ENCODE peak calls at places on chromosomes 16 and 17, in four cellular contexts. N is uterus, R is spleen, T is heart left ventricle. E is an unnamed sample.

GRCh38 chr17:44547625-44548297 is 9.5 kb upstream of the FZD2 start:
- DNase-seq in N (no peak), R (no peak), T (no peak), E (no peak)

GRCh38 chr16:23753908-23754593 is 775 bp upstream of the CHP2 start:
- DNase-seq in N (no peak), R (no peak), T (no peak), E (peak; percentile 25)

GRCh38 chr17:57406131-57406980 is 150.0 kb downstream of the MSI2 start:
- DNase-seq in N (no peak), R (no peak), T (no peak), E (no peak)

GRCh38 chr17:17681744-17682292 is 560 bp downstream of the RAI1 start:
- DNase-seq in N (peak; percentile 55), R (peak; percentile 90), T (peak; percentile 50), E (peak; percentile 32)

GRCh38 chr17:47663997-47664941 is 14.6 kb downstream of the KPNB1 start:
- DNase-seq in N (peak; percentile 35), R (peak; percentile 82), T (peak; percentile 27), E (peak; percentile 42)

GRCh38 chr16:83779881-83780280 is 27.9 kb upstream of the HSBP1 start:
- DNase-seq in N (no peak), R (no peak), T (no peak), E (no peak)

GRCh38 chr16:67244387-67245188 is 2.7 kb downstream of the FHOD1 start:
- DNase-seq in N (peak; percentile 48), R (peak; percentile 95), T (peak; percentile 87), E (peak; percentile 93)

GRCh38 chr17:82751171-82751570 is 694 bp upstream of the TBCD start:
- DNase-seq in N (no peak), R (no peak), T (no peak), E (no peak)

GRCh38 chr16:81164481-81164880 is 68.3 kb upstream of the GCSH start:
- DNase-seq in N (no peak), R (no peak), T (no peak), E (no peak)

DNA sequence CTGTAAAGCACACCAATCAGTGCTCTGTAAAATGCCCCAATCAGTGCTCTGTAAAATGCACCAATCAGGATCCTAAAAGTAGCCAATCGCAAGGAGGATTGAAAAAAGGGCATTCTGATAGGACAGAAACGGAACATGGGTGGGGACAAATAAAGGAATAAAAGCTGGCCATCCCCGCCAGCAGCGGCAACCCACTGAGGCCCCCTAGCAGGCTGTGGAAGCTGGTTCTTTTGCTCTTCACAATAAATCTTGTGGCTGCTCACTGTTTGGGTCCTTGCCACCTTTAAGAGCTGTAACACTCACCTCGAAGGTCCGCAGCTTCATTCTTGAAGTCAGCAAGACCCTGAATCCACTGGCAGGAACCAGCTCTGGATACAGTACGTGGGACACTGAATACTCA is 162.4 kb upstream of the TBX2 start:
- DNase-seq in N (no peak), R (no peak), T (no peak), E (no peak)
- TF ChIP-seq POLR2A in N (no peak), R (no peak), T (no peak), E (no peak)

GRCh38 chr17:73794336-73794735 is 150.1 kb upstream of the SDK2 start:
- DNase-seq in N (no peak), R (no peak), T (no peak), E (no peak)

GRCh38 chr17:73795730-73796129 is 151.5 kb upstream of the SDK2 start:
- DNase-seq in N (no peak), R (no peak), T (no peak), E (no peak)

GRCh38 chr17:73791644-73792043 is 147.4 kb upstream of the SDK2 start:
- DNase-seq in N (no peak), R (no peak), T (no peak), E (no peak)

GRCh38 chr17:73791121-73791520 is 146.9 kb upstream of the SDK2 start:
- DNase-seq in N (no peak), R (no peak), T (no peak), E (no peak)

DNA sequence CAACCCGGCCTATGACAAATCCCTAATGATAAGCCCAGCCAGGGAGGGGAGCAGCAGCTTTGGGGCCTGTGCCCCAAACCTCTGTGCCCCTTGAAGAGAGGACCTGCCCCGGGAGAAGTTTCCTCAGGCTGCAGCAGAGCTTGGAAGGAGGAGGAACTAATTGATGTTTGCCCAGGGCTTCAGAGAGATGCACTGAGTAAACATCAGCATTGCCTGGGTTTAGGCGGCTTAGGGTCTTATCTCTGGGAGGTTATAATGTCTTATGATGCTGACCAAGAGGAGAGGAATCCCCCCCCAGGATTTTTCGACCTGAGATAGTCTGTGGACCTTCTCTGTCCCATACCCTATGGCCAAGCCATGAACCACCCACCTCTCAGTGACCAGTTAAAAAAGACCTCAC is 148.7 kb upstream of the SDK2 start:
- DNase-seq in N (no peak), R (no peak), T (no peak), E (peak; percentile 17)
- H3K4me3 ChIP-seq in N (no peak overlapping the region), R (no peak overlapping the region), T (no peak overlapping the region), E (no peak overlapping the region)

GRCh38 chr17:38705803-38706624 is 941 bp downstream of the MLLT6 start:
- DNase-seq in N (peak; percentile 72), R (peak; percentile 87), T (peak; percentile 80), E (peak; percentile 93)

GRCh38 chr17:38702900-38703741 is 2.0 kb upstream of the MLLT6 start:
- DNase-seq in N (no peak), R (peak; percentile 91), T (no peak), E (peak; percentile 31)

GRCh38 chr17:38703742-38704644 is 1.1 kb upstream of the MLLT6 start:
- DNase-seq in N (peak; percentile 79), R (peak; percentile 95), T (peak; percentile 75), E (peak; percentile 71)

GRCh38 chr17:38705523-38705802 is 390 bp downstream of the MLLT6 start:
- DNase-seq in N (no peak), R (no peak), T (no peak), E (no peak)

GRCh38 chr17:38704645-38705522 is at the start of gene MLLT6:
- DNase-seq in N (peak; percentile 80), R (peak; percentile 95), T (peak; percentile 88), E (peak; percentile 94)
- TF ChIP-seq POLR2A in N (peak; percentile 14), R (no peak), T (peak; percentile 39), E (no peak)

GRCh38 chr16:983044-984030 is 1.8 kb downstream of the SOX8 start:
- DNase-seq in N (no peak), R (no peak), T (no peak), E (no peak)
- H3K4me3 ChIP-seq in N (no peak overlapping the region), R (no peak overlapping the region), T (peak overlapping the region; percentile 58), E (no peak overlapping the region)

GRCh38 chr16:58198022-58198683 is at the start of gene CSNK2A2:
- DNase-seq in N (peak; percentile 70), R (peak; percentile 93), T (peak; percentile 76), E (peak; percentile 47)
- TF ChIP-seq POLR2A in N (no peak), R (no peak), T (no peak), E (no peak)

DNA sequence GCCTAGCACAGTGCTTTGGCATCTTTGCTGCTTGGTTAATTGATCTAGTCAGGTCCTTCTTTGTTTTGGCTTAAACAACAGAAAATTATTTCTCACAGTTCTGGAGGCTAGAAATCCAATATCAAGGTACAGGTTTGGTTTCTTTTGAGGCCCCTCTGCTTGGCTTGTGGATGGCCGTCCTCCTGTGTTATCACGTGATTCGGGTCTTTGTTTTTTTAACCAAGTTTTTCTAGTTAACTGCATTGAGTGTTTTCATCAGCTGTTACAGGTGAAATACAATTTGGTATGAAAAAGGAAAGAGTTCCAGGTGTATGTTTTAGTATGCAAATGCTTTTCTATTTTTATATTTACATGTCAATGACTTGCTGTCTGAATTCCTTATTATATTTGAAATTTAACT is 2.8 kb downstream of the NLK start:
- DNase-seq in N (no peak), R (no peak), T (no peak), E (no peak)
- H3K4me3 ChIP-seq in N (no peak overlapping the region), R (peak overlapping the region; percentile 77), T (no peak overlapping the region), E (no peak overlapping the region)

DNA sequence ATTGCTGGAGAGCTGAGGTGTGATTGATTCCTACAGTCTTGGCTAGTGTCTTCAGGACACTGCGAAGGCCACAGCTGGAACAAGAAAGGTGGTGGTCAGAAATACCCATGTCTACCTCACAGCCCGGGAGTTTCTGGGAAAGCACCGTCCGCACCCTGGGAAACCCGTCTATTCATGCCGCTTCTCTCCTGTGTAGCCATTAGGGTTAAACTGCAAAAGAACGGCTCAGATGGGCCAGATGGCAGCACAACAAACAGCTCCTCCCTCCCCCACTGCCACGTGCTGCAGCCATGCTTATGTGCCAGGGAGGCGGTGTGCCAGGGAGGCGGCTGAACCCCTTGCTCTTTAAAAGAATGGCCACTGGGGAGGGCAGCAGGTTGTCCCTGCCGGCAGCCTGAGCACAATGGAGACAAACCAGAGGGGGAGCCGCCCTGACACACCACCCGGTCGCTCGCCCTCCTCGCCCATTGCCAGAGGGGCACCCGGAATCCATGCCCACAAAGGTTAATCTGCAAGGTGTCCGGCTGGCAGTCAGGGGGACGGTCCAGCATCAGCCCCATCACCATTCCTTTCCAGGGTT is 65.2 kb downstream of the CYTH1 start:
- DNase-seq in N (peak; percentile 56), R (peak; percentile 84), T (peak; percentile 72), E (peak; percentile 92)
- TF ChIP-seq POLR2A in N (no peak), R (no peak), T (no peak), E (no peak)

E was measured in lower leg skin.